ENCODE peak calls at places on chromosome 7, in nine cellular contexts. One of them, this sample, is unnamed.

GRCh38 chr7:4683043-4683883 is 1.2 kb downstream of the FOXK1 start:
- DNase-seq in T follicular helper cell: no peak
- DNase-seq in GM10248: no peak
- DNase-seq in bronchial epithelial cell: peak; percentile 29
- DNase-seq in NCI-H774: no peak
- DNase-seq in effector memory CD8-positive, alpha-beta T cell: peak; percentile 4
- DNase-seq in stimulated activated CD4-positive, alpha-beta T cell treated with anti-CD3 and anti-CD28 coated beads, TNF-alpha, amount 100 ng/mL, for 48 hours: no peak
- DNase-seq in heart right ventricle: peak; percentile 38
- DNase-seq in Peyer's patch: peak; percentile 54
- DNase-seq in this sample: no peak

GRCh38 chr7:97620495-97620894 is 111.4 kb upstream of the TAC1 start:
- DNase-seq in effector memory CD8-positive, alpha-beta T cell: no peak
- DNase-seq in Peyer's patch: no peak
- DNase-seq in GM10248: no peak
- DNase-seq in heart right ventricle: no peak
- DNase-seq in T follicular helper cell: no peak
- DNase-seq in bronchial epithelial cell: no peak
- DNase-seq in stimulated activated CD4-positive, alpha-beta T cell treated with anti-CD3 and anti-CD28 coated beads, TNF-alpha, amount 100 ng/mL, for 48 hours: no peak
- DNase-seq in NCI-H774: no peak
- DNase-seq in this sample: no peak

GRCh38 chr7:117098457-117098856 is 145.2 kb downstream of the ST7 start:
- DNase-seq in Peyer's patch: no peak
- DNase-seq in effector memory CD8-positive, alpha-beta T cell: no peak
- DNase-seq in T follicular helper cell: no peak
- DNase-seq in stimulated activated CD4-positive, alpha-beta T cell treated with anti-CD3 and anti-CD28 coated beads, TNF-alpha, amount 100 ng/mL, for 48 hours: no peak
- DNase-seq in heart right ventricle: no peak
- DNase-seq in bronchial epithelial cell: peak; percentile 85
- DNase-seq in NCI-H774: no peak
- DNase-seq in GM10248: no peak
- DNase-seq in this sample: no peak

GRCh38 chr7:52254396-52255025 is 780.9 kb upstream of the POM121L12 start:
- DNase-seq in T follicular helper cell: no peak
- DNase-seq in stimulated activated CD4-positive, alpha-beta T cell treated with anti-CD3 and anti-CD28 coated beads, TNF-alpha, amount 100 ng/mL, for 48 hours: no peak
- DNase-seq in bronchial epithelial cell: no peak
- DNase-seq in Peyer's patch: no peak
- DNase-seq in GM10248: no peak
- DNase-seq in NCI-H774: no peak
- DNase-seq in heart right ventricle: no peak
- DNase-seq in effector memory CD8-positive, alpha-beta T cell: no peak
- DNase-seq in this sample: no peak

GRCh38 chr7:2802504-2803341 is 41.4 kb downstream of the GNA12 start:
- DNase-seq in effector memory CD8-positive, alpha-beta T cell: no peak
- DNase-seq in Peyer's patch: no peak
- DNase-seq in stimulated activated CD4-positive, alpha-beta T cell treated with anti-CD3 and anti-CD28 coated beads, TNF-alpha, amount 100 ng/mL, for 48 hours: no peak
- DNase-seq in heart right ventricle: no peak
- DNase-seq in GM10248: no peak
- DNase-seq in T follicular helper cell: no peak
- DNase-seq in NCI-H774: no peak
- DNase-seq in bronchial epithelial cell: peak; percentile 59
- DNase-seq in this sample: no peak

GRCh38 chr7:35362341-35362740 is 108.4 kb upstream of the TBX20 start:
- DNase-seq in heart right ventricle: no peak
- DNase-seq in GM10248: no peak
- DNase-seq in T follicular helper cell: no peak
- DNase-seq in stimulated activated CD4-positive, alpha-beta T cell treated with anti-CD3 and anti-CD28 coated beads, TNF-alpha, amount 100 ng/mL, for 48 hours: no peak
- DNase-seq in effector memory CD8-positive, alpha-beta T cell: no peak
- DNase-seq in NCI-H774: no peak
- DNase-seq in bronchial epithelial cell: no peak
- DNase-seq in Peyer's patch: no peak
- DNase-seq in this sample: no peak

GRCh38 chr7:55245271-55245723 is 119.8 kb upstream of the LANCL2 start:
- DNase-seq in T follicular helper cell: no peak
- DNase-seq in NCI-H774: no peak
- DNase-seq in effector memory CD8-positive, alpha-beta T cell: no peak
- DNase-seq in heart right ventricle: no peak
- DNase-seq in GM10248: no peak
- DNase-seq in bronchial epithelial cell: peak; percentile 46
- DNase-seq in stimulated activated CD4-positive, alpha-beta T cell treated with anti-CD3 and anti-CD28 coated beads, TNF-alpha, amount 100 ng/mL, for 48 hours: no peak
- DNase-seq in Peyer's patch: no peak
- DNase-seq in this sample: no peak

GRCh38 chr7:117588352-117588794 is 108.5 kb downstream of the CFTR start:
- DNase-seq in GM10248: no peak
- DNase-seq in bronchial epithelial cell: peak; percentile 46
- DNase-seq in T follicular helper cell: no peak
- DNase-seq in effector memory CD8-positive, alpha-beta T cell: no peak
- DNase-seq in NCI-H774: no peak
- DNase-seq in heart right ventricle: no peak
- DNase-seq in Peyer's patch: no peak
- DNase-seq in stimulated activated CD4-positive, alpha-beta T cell treated with anti-CD3 and anti-CD28 coated beads, TNF-alpha, amount 100 ng/mL, for 48 hours: no peak
- DNase-seq in this sample: no peak

GRCh38 chr7:148819697-148820332 is 64.3 kb downstream of the EZH2 start:
- DNase-seq in NCI-H774: no peak
- DNase-seq in effector memory CD8-positive, alpha-beta T cell: no peak
- DNase-seq in Peyer's patch: no peak
- DNase-seq in stimulated activated CD4-positive, alpha-beta T cell treated with anti-CD3 and anti-CD28 coated beads, TNF-alpha, amount 100 ng/mL, for 48 hours: no peak
- DNase-seq in GM10248: no peak
- DNase-seq in T follicular helper cell: no peak
- DNase-seq in bronchial epithelial cell: peak; percentile 32
- DNase-seq in heart right ventricle: no peak
- DNase-seq in this sample: no peak

GRCh38 chr7:158698657-158699195 is 5.9 kb downstream of the NCAPG2 start:
- DNase-seq in GM10248: no peak
- DNase-seq in Peyer's patch: no peak
- DNase-seq in heart right ventricle: no peak
- DNase-seq in effector memory CD8-positive, alpha-beta T cell: no peak
- DNase-seq in bronchial epithelial cell: no peak
- DNase-seq in T follicular helper cell: no peak
- DNase-seq in NCI-H774: no peak
- DNase-seq in stimulated activated CD4-positive, alpha-beta T cell treated with anti-CD3 and anti-CD28 coated beads, TNF-alpha, amount 100 ng/mL, for 48 hours: no peak
- DNase-seq in this sample: no peak

GRCh38 chr7:25389489-25390106 is 161.3 kb upstream of the NPVF start:
- DNase-seq in heart right ventricle: peak; percentile 21
- DNase-seq in Peyer's patch: no peak
- DNase-seq in T follicular helper cell: no peak
- DNase-seq in NCI-H774: peak; percentile 43
- DNase-seq in stimulated activated CD4-positive, alpha-beta T cell treated with anti-CD3 and anti-CD28 coated beads, TNF-alpha, amount 100 ng/mL, for 48 hours: no peak
- DNase-seq in GM10248: peak; percentile 21
- DNase-seq in effector memory CD8-positive, alpha-beta T cell: no peak
- DNase-seq in bronchial epithelial cell: peak; percentile 32
- DNase-seq in this sample: no peak

GRCh38 chr7:36549003-36549402 is 159.3 kb downstream of the ANLN start:
- DNase-seq in NCI-H774: no peak
- DNase-seq in stimulated activated CD4-positive, alpha-beta T cell treated with anti-CD3 and anti-CD28 coated beads, TNF-alpha, amount 100 ng/mL, for 48 hours: no peak
- DNase-seq in heart right ventricle: no peak
- DNase-seq in Peyer's patch: no peak
- DNase-seq in effector memory CD8-positive, alpha-beta T cell: no peak
- DNase-seq in bronchial epithelial cell: no peak
- DNase-seq in GM10248: no peak
- DNase-seq in T follicular helper cell: no peak
- DNase-seq in this sample: no peak

GRCh38 chr7:138468244-138469123 is 8.4 kb downstream of the TRIM24 start:
- DNase-seq in heart right ventricle: peak; percentile 62
- DNase-seq in Peyer's patch: no peak
- DNase-seq in bronchial epithelial cell: no peak
- DNase-seq in GM10248: no peak
- DNase-seq in stimulated activated CD4-positive, alpha-beta T cell treated with anti-CD3 and anti-CD28 coated beads, TNF-alpha, amount 100 ng/mL, for 48 hours: no peak
- DNase-seq in T follicular helper cell: no peak
- DNase-seq in effector memory CD8-positive, alpha-beta T cell: no peak
- DNase-seq in NCI-H774: no peak
- DNase-seq in this sample: no peak

GRCh38 chr7:155770186-155770585 is 42.1 kb downstream of the SHH start:
- DNase-seq in T follicular helper cell: no peak
- DNase-seq in GM10248: no peak
- DNase-seq in bronchial epithelial cell: no peak
- DNase-seq in Peyer's patch: no peak
- DNase-seq in stimulated activated CD4-positive, alpha-beta T cell treated with anti-CD3 and anti-CD28 coated beads, TNF-alpha, amount 100 ng/mL, for 48 hours: no peak
- DNase-seq in heart right ventricle: no peak
- DNase-seq in NCI-H774: no peak
- DNase-seq in effector memory CD8-positive, alpha-beta T cell: no peak
- DNase-seq in this sample: no peak

GRCh38 chr7:121138262-121138933 is 149.9 kb downstream of the CPED1 start:
- DNase-seq in NCI-H774: peak; percentile 75
- DNase-seq in GM10248: peak; percentile 11
- DNase-seq in bronchial epithelial cell: peak; percentile 68
- DNase-seq in heart right ventricle: no peak
- DNase-seq in Peyer's patch: no peak
- DNase-seq in stimulated activated CD4-positive, alpha-beta T cell treated with anti-CD3 and anti-CD28 coated beads, TNF-alpha, amount 100 ng/mL, for 48 hours: no peak
- DNase-seq in effector memory CD8-positive, alpha-beta T cell: no peak
- DNase-seq in T follicular helper cell: no peak
- DNase-seq in this sample: no peak

GRCh38 chr7:45064047-45064725 is 24.6 kb downstream of the NACAD start:
- DNase-seq in NCI-H774: no peak
- DNase-seq in Peyer's patch: no peak
- DNase-seq in effector memory CD8-positive, alpha-beta T cell: no peak
- DNase-seq in T follicular helper cell: no peak
- DNase-seq in GM10248: no peak
- DNase-seq in bronchial epithelial cell: no peak
- DNase-seq in stimulated activated CD4-positive, alpha-beta T cell treated with anti-CD3 and anti-CD28 coated beads, TNF-alpha, amount 100 ng/mL, for 48 hours: no peak
- DNase-seq in heart right ventricle: no peak
- DNase-seq in this sample: no peak

GRCh38 chr7:97004931-97005763 is at the start of gene DLX6:
- DNase-seq in GM10248: no peak
- DNase-seq in stimulated activated CD4-positive, alpha-beta T cell treated with anti-CD3 and anti-CD28 coated beads, TNF-alpha, amount 100 ng/mL, for 48 hours: no peak
- DNase-seq in NCI-H774: peak; percentile 98
- DNase-seq in heart right ventricle: no peak
- DNase-seq in T follicular helper cell: no peak
- DNase-seq in effector memory CD8-positive, alpha-beta T cell: no peak
- DNase-seq in Peyer's patch: no peak
- DNase-seq in bronchial epithelial cell: no peak
- DNase-seq in this sample: peak; percentile 48

GRCh38 chr7:132972745-132973144 is 109.1 kb downstream of the CHCHD3 start:
- DNase-seq in NCI-H774: no peak
- DNase-seq in stimulated activated CD4-positive, alpha-beta T cell treated with anti-CD3 and anti-CD28 coated beads, TNF-alpha, amount 100 ng/mL, for 48 hours: no peak
- DNase-seq in T follicular helper cell: no peak
- DNase-seq in heart right ventricle: no peak
- DNase-seq in Peyer's patch: no peak
- DNase-seq in bronchial epithelial cell: no peak
- DNase-seq in effector memory CD8-positive, alpha-beta T cell: no peak
- DNase-seq in GM10248: no peak
- DNase-seq in this sample: no peak

GRCh38 chr7:68700414-68700813 is 897.9 kb upstream of the AUTS2 start:
- DNase-seq in heart right ventricle: no peak
- DNase-seq in Peyer's patch: no peak
- DNase-seq in bronchial epithelial cell: no peak
- DNase-seq in T follicular helper cell: no peak
- DNase-seq in effector memory CD8-positive, alpha-beta T cell: no peak
- DNase-seq in NCI-H774: no peak
- DNase-seq in stimulated activated CD4-positive, alpha-beta T cell treated with anti-CD3 and anti-CD28 coated beads, TNF-alpha, amount 100 ng/mL, for 48 hours: no peak
- DNase-seq in GM10248: no peak
- DNase-seq in this sample: no peak

GRCh38 chr7:78280276-78280675 is 481.7 kb downstream of the PHTF2 start:
- DNase-seq in heart right ventricle: no peak
- DNase-seq in GM10248: no peak
- DNase-seq in stimulated activated CD4-positive, alpha-beta T cell treated with anti-CD3 and anti-CD28 coated beads, TNF-alpha, amount 100 ng/mL, for 48 hours: no peak
- DNase-seq in Peyer's patch: no peak
- DNase-seq in effector memory CD8-positive, alpha-beta T cell: no peak
- DNase-seq in bronchial epithelial cell: no peak
- DNase-seq in T follicular helper cell: no peak
- DNase-seq in NCI-H774: no peak
- DNase-seq in this sample: no peak

GRCh38 chr7:6271091-6271658 is 1.2 kb downstream of the CYTH3 start:
- DNase-seq in effector memory CD8-positive, alpha-beta T cell: peak; percentile 40
- DNase-seq in NCI-H774: no peak
- DNase-seq in bronchial epithelial cell: peak; percentile 54
- DNase-seq in GM10248: no peak
- DNase-seq in stimulated activated CD4-positive, alpha-beta T cell treated with anti-CD3 and anti-CD28 coated beads, TNF-alpha, amount 100 ng/mL, for 48 hours: no peak
- DNase-seq in Peyer's patch: peak; percentile 63
- DNase-seq in heart right ventricle: peak; percentile 67
- DNase-seq in T follicular helper cell: no peak
- DNase-seq in this sample: no peak

GRCh38 chr7:2260820-2261219 is 18.8 kb downstream of the NUDT1 start:
- DNase-seq in stimulated activated CD4-positive, alpha-beta T cell treated with anti-CD3 and anti-CD28 coated beads, TNF-alpha, amount 100 ng/mL, for 48 hours: no peak
- DNase-seq in Peyer's patch: no peak
- DNase-seq in T follicular helper cell: no peak
- DNase-seq in NCI-H774: no peak
- DNase-seq in bronchial epithelial cell: peak; percentile 83
- DNase-seq in heart right ventricle: no peak
- DNase-seq in GM10248: no peak
- DNase-seq in effector memory CD8-positive, alpha-beta T cell: no peak
- DNase-seq in this sample: no peak

GRCh38 chr7:40394382-40394781 is 259.6 kb downstream of the SUGCT start:
- DNase-seq in GM10248: no peak
- DNase-seq in NCI-H774: no peak
- DNase-seq in heart right ventricle: no peak
- DNase-seq in Peyer's patch: no peak
- DNase-seq in T follicular helper cell: no peak
- DNase-seq in stimulated activated CD4-positive, alpha-beta T cell treated with anti-CD3 and anti-CD28 coated beads, TNF-alpha, amount 100 ng/mL, for 48 hours: no peak
- DNase-seq in effector memory CD8-positive, alpha-beta T cell: no peak
- DNase-seq in bronchial epithelial cell: no peak
- DNase-seq in this sample: no peak

GRCh38 chr7:77674878-77675277 is 21.4 kb upstream of the RSBN1L start:
- DNase-seq in GM10248: no peak
- DNase-seq in heart right ventricle: no peak
- DNase-seq in Peyer's patch: peak; percentile 57
- DNase-seq in T follicular helper cell: no peak
- DNase-seq in NCI-H774: no peak
- DNase-seq in bronchial epithelial cell: peak; percentile 96
- DNase-seq in effector memory CD8-positive, alpha-beta T cell: no peak
- DNase-seq in stimulated activated CD4-positive, alpha-beta T cell treated with anti-CD3 and anti-CD28 coated beads, TNF-alpha, amount 100 ng/mL, for 48 hours: no peak
- DNase-seq in this sample: no peak

GRCh38 chr7:33900501-33900900 is 4.8 kb upstream of the BMPER start:
- DNase-seq in GM10248: no peak
- DNase-seq in NCI-H774: no peak
- DNase-seq in Peyer's patch: no peak
- DNase-seq in T follicular helper cell: no peak
- DNase-seq in bronchial epithelial cell: peak; percentile 63
- DNase-seq in effector memory CD8-positive, alpha-beta T cell: no peak
- DNase-seq in heart right ventricle: no peak
- DNase-seq in stimulated activated CD4-positive, alpha-beta T cell treated with anti-CD3 and anti-CD28 coated beads, TNF-alpha, amount 100 ng/mL, for 48 hours: no peak
- DNase-seq in this sample: no peak

GRCh38 chr7:154899893-154900292 is 103.0 kb downstream of the PAXIP1 start:
- DNase-seq in effector memory CD8-positive, alpha-beta T cell: no peak
- DNase-seq in heart right ventricle: no peak
- DNase-seq in NCI-H774: no peak
- DNase-seq in stimulated activated CD4-positive, alpha-beta T cell treated with anti-CD3 and anti-CD28 coated beads, TNF-alpha, amount 100 ng/mL, for 48 hours: no peak
- DNase-seq in GM10248: no peak
- DNase-seq in T follicular helper cell: no peak
- DNase-seq in Peyer's patch: no peak
- DNase-seq in bronchial epithelial cell: no peak
- DNase-seq in this sample: no peak

GRCh38 chr7:6271694-6272371 is 591 bp downstream of the CYTH3 start:
- DNase-seq in T follicular helper cell: no peak
- DNase-seq in heart right ventricle: peak; percentile 46
- DNase-seq in bronchial epithelial cell: no peak
- DNase-seq in stimulated activated CD4-positive, alpha-beta T cell treated with anti-CD3 and anti-CD28 coated beads, TNF-alpha, amount 100 ng/mL, for 48 hours: no peak
- DNase-seq in GM10248: peak; percentile 40
- DNase-seq in Peyer's patch: peak; percentile 60
- DNase-seq in NCI-H774: no peak
- DNase-seq in effector memory CD8-positive, alpha-beta T cell: no peak
- DNase-seq in this sample: no peak

GRCh38 chr7:35565927-35566326 is 129.0 kb downstream of the HERPUD2 start:
- DNase-seq in Peyer's patch: no peak
- DNase-seq in effector memory CD8-positive, alpha-beta T cell: no peak
- DNase-seq in GM10248: no peak
- DNase-seq in NCI-H774: no peak
- DNase-seq in T follicular helper cell: no peak
- DNase-seq in stimulated activated CD4-positive, alpha-beta T cell treated with anti-CD3 and anti-CD28 coated beads, TNF-alpha, amount 100 ng/mL, for 48 hours: no peak
- DNase-seq in heart right ventricle: no peak
- DNase-seq in bronchial epithelial cell: peak; percentile 4
- DNase-seq in this sample: no peak

GRCh38 chr7:30761214-30762156 is 9.6 kb downstream of the INMT start:
- DNase-seq in heart right ventricle: no peak
- DNase-seq in stimulated activated CD4-positive, alpha-beta T cell treated with anti-CD3 and anti-CD28 coated beads, TNF-alpha, amount 100 ng/mL, for 48 hours: no peak
- DNase-seq in bronchial epithelial cell: peak; percentile 31
- DNase-seq in NCI-H774: no peak
- DNase-seq in effector memory CD8-positive, alpha-beta T cell: no peak
- DNase-seq in Peyer's patch: no peak
- DNase-seq in GM10248: no peak
- DNase-seq in T follicular helper cell: no peak
- DNase-seq in this sample: no peak

GRCh38 chr7:77217474-77218185 is 18.0 kb upstream of the FGL2 start:
- DNase-seq in T follicular helper cell: no peak
- DNase-seq in GM10248: no peak
- DNase-seq in Peyer's patch: no peak
- DNase-seq in heart right ventricle: no peak
- DNase-seq in bronchial epithelial cell: peak; percentile 91
- DNase-seq in NCI-H774: no peak
- DNase-seq in effector memory CD8-positive, alpha-beta T cell: no peak
- DNase-seq in stimulated activated CD4-positive, alpha-beta T cell treated with anti-CD3 and anti-CD28 coated beads, TNF-alpha, amount 100 ng/mL, for 48 hours: no peak
- DNase-seq in this sample: no peak

GRCh38 chr7:18727094-18727870 is 231.7 kb downstream of the HDAC9 start:
- DNase-seq in GM10248: no peak
- DNase-seq in stimulated activated CD4-positive, alpha-beta T cell treated with anti-CD3 and anti-CD28 coated beads, TNF-alpha, amount 100 ng/mL, for 48 hours: no peak
- DNase-seq in T follicular helper cell: no peak
- DNase-seq in NCI-H774: no peak
- DNase-seq in bronchial epithelial cell: peak; percentile 31
- DNase-seq in effector memory CD8-positive, alpha-beta T cell: no peak
- DNase-seq in Peyer's patch: no peak
- DNase-seq in heart right ventricle: no peak
- DNase-seq in this sample: no peak